ENCODE peak calls at places on chromosomes 2 and 18, in seven cellular contexts. Q is tibial nerve, V is A549, O is IMR-90, Y is transverse colon, K is stomach, J is body of pancreas. H is an unnamed sample.

GRCh38 chr2:5253263-5253662 is 438.9 kb upstream of the SOX11 start:
- DNase-seq in O (no peak), K (no peak), Q (no peak), J (no peak), V (no peak), Y (no peak), H (no peak)

GRCh38 chr2:190023860-190024259 is 38.7 kb downstream of the MSTN start:
- DNase-seq in Y (no peak), O (peak), V (peak), J (no peak), Q (no peak), K (no peak), H (no peak)

GRCh38 chr2:180077295-180077906 is 70.3 kb upstream of the CWC22 start:
- DNase-seq in J (no peak), Y (no peak), K (no peak), V (peak), Q (no peak), O (peak), H (no peak)

GRCh38 chr2:95297088-95297487 is at the start of gene KCNIP3:
- DNase-seq in O (no peak), Q (no peak), J (peak), K (peak), Y (peak), V (no peak), H (no peak)

GRCh38 chr2:237967463-237967871 is 653 bp downstream of the UBE2F start:
- DNase-seq in Y (peak), K (peak), J (peak), V (peak), Q (no peak), O (no peak), H (peak)

GRCh38 chr2:26754972-26755670 is 9.0 kb upstream of the SLC35F6 start:
- DNase-seq in K (no peak), Q (no peak), Y (no peak), V (no peak), O (no peak), J (no peak), H (no peak)

GRCh38 chr18:28063181-28063790 is 113.6 kb downstream of the CDH2 start:
- DNase-seq in O (peak), Y (no peak), K (no peak), V (no peak), Q (no peak), J (no peak), H (no peak)

GRCh38 chr2:241620419-241620769 is 16.6 kb downstream of the THAP4 start:
- DNase-seq in K (no peak), J (no peak), V (no peak), O (peak), Q (no peak), Y (no peak), H (no peak)

GRCh38 chr18:12060182-12060870 is 33.3 kb upstream of the ANKRD62 start:
- DNase-seq in K (no peak), O (no peak), V (peak), Y (no peak), J (no peak), Q (no peak), H (no peak)

GRCh38 chr2:188725981-188726380 is 248.2 kb upstream of the COL3A1 start:
- DNase-seq in V (no peak), Q (no peak), O (peak), Y (no peak), K (no peak), J (no peak), H (no peak)

GRCh38 chr18:49819768-49820662 is 6.7 kb upstream of the ACAA2 start:
- DNase-seq in K (no peak), Q (no peak), J (no peak), O (no peak), Y (peak), V (no peak), H (no peak)

GRCh38 chr2:220296174-220296573 is 668.7 kb downstream of the SLC4A3 start:
- DNase-seq in J (no peak), Y (no peak), O (peak), V (no peak), Q (no peak), K (no peak), H (no peak)

GRCh38 chr18:63107931-63108330 is 211.6 kb downstream of the BCL2 start:
- DNase-seq in V (no peak), K (no peak), O (no peak), Y (no peak), J (no peak), Q (no peak), H (no peak)

GRCh38 chr2:91442246-91442905 is 2750.9 kb downstream of the RPIA start:
- DNase-seq in J (peak), Y (no peak), V (peak), K (peak), O (no peak), Q (no peak), H (peak)

GRCh38 chr2:6139142-6139541 is 447.0 kb downstream of the SOX11 start:
- DNase-seq in Q (no peak), O (no peak), Y (no peak), J (no peak), V (no peak), K (no peak), H (no peak)

DNA sequence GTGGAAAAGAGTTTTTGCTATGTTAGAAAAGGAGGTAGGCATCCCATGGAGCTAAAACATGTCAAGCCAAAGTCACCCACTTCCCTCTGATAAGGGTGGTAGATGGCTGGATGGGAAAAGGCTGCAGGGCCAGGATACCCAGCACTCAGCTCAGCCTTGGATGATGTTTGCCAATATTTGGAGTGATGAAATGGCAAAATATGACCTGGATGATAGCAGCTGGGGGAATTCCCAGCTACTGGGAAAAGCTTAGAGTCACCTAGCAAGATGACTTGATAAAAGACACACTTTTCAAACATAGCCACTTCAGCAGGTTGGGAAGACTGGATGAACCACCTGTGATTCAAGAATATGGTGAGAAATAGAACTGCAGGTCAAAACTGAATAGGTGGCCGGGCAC is 10.1 kb downstream of the RFX8 start:
- DNase-seq in K (no peak), Q (no peak), V (no peak), Y (no peak), J (no peak), O (peak), H (no peak)
- TF ChIP-seq CTCF in K (no peak), Q (no peak), V (no peak), Y (no peak), J (no peak), O (no peak), H (no peak)

GRCh38 chr2:61178603-61179545 is 16.9 kb downstream of the C2orf74 start:
- DNase-seq in O (peak), V (no peak), Q (no peak), K (no peak), J (peak), Y (no peak), H (no peak)
- H3K4me3 ChIP-seq in O (no peak), V (peak), Q (no peak), K (peak), J (no peak), Y (peak), H (peak)

GRCh38 chr2:15829091-15829801 is 111.1 kb upstream of the MYCN start:
- DNase-seq in K (no peak), J (no peak), Y (no peak), O (no peak), Q (no peak), V (no peak), H (no peak)

GRCh38 chr2:15825276-15826060 is 114.9 kb upstream of the MYCN start:
- DNase-seq in K (no peak), Y (no peak), V (no peak), O (no peak), Q (no peak), J (no peak), H (no peak)

GRCh38 chr2:15826273-15826717 is 114.1 kb upstream of the MYCN start:
- DNase-seq in J (no peak), K (no peak), V (no peak), O (no peak), Y (no peak), Q (no peak), H (no peak)

GRCh38 chr2:15828576-15828975 is 111.8 kb upstream of the MYCN start:
- DNase-seq in O (no peak), V (no peak), K (no peak), J (no peak), Y (no peak), Q (no peak), H (no peak)

GRCh38 chr2:15827001-15827400 is 113.3 kb upstream of the MYCN start:
- DNase-seq in J (no peak), K (no peak), Q (no peak), O (no peak), V (no peak), Y (no peak), H (no peak)
- TF ChIP-seq POLR2A in J (no peak), K (no peak), Q (no peak), O (no peak), V (no peak), Y (no peak), H (no peak)

DNA sequence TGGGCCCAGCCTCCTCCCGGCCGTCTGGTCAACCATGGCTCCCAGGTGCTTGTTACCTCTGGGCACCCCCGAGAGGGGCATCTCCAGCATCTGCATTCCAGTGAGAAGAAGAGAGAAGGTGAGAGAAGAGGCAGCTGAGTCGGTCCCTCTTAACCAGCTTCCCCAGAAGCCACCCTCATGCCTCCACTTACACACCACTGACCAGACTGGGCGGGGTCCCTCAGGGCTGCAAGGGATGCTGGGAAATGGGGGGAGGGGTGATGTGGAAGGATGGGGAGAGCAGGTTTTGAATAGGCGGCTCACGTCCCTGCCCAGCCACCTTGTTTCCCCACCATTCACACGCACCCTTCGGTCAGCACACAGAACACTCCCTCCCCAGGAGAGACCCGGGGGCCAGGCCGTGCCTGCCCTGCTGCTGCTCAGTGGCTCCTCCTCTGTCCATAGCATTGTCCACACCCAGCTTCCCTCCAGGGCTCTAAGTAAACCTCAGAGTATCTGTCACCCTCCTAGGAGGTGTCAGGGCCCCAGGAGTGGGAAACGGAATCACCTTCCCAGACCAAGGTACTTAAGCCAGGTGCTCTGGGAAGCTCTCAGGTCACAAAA is 34.7 kb downstream of the GBX2 start:
- DNase-seq in J (no peak), Y (no peak), O (no peak), V (no peak), K (no peak), Q (no peak), H (no peak)
- TF ChIP-seq CTCF in J (no peak), Y (no peak), O (no peak), V (no peak), K (no peak), Q (no peak), H (no peak)

DNA sequence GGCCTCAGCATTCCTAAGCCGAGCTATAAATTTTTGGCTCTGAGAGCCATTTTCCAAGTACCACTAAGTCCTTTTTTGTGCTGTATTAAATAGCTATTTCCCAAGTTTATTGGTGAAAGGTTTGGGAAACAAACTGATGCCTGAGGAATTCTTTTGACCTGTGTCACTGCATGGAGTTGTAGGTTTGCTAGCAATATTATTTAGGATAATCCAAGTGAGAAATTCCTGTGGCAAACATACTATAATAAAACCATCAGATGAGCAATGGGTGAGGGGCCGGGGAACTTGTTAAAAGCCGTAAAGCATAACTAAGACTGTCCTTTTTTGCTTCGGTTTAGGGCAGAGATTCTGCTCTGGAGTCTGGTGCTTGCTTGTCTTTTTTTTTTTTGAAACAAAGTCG is 28.4 kb downstream of the ARHGAP28 start:
- DNase-seq in V (no peak), Q (no peak), Y (no peak), K (no peak), J (no peak), O (peak), H (no peak)
- H3K4me3 ChIP-seq in V (no peak), Q (no peak), Y (no peak), K (no peak), J (no peak), O (no peak), H (peak)